ENCODE peak calls at places on chromosome 4, in nine cellular contexts. K, Y, R, O, U, T, P, Z and E are unnamed samples.

GRCh38 chr4:185358514-185359433 is 37.0 kb downstream of the LRP2BP start:
- DNase-seq in K (no peak), Y (no peak), R (no peak), O (peak), U (no peak), T (peak), P (peak), Z (no peak), E (peak)

GRCh38 chr4:68373513-68373912 is 23.6 kb upstream of the YTHDC1 start:
- DNase-seq in K (no peak), Y (peak), R (peak), O (no peak), U (no peak), T (peak), P (no peak), Z (no peak), E (peak)

GRCh38 chr4:6250235-6250983 is 19.2 kb upstream of the WFS1 start:
- DNase-seq in K (peak), Y (peak), R (peak), O (peak), U (peak), T (peak), P (peak), Z (peak), E (peak)

GRCh38 chr4:4386736-4387392 is at the start of gene NSG1:
- DNase-seq in K (no peak), Y (peak), R (no peak), O (no peak), U (no peak), T (no peak), P (no peak), Z (no peak), E (no peak)

GRCh38 chr4:139619644-139620043 is 46.0 kb upstream of the MGST2 start:
- DNase-seq in K (peak), Y (no peak), R (no peak), O (no peak), U (no peak), T (no peak), P (peak), Z (no peak), E (no peak)

GRCh38 chr4:30600246-30600645 is 119.9 kb upstream of the PCDH7 start:
- DNase-seq in K (peak), Y (no peak), R (no peak), O (no peak), U (no peak), T (no peak), P (no peak), Z (no peak), E (no peak)

GRCh38 chr4:182213024-182213423 is 30.2 kb upstream of the TENM3 start:
- DNase-seq in K (no peak), Y (no peak), R (no peak), O (no peak), U (no peak), T (no peak), P (no peak), Z (no peak), E (no peak)

GRCh38 chr4:72394264-72394663 is 174.8 kb downstream of the ADAMTS3 start:
- DNase-seq in K (peak), Y (no peak), R (no peak), O (no peak), U (no peak), T (no peak), P (no peak), Z (no peak), E (no peak)

GRCh38 chr4:2742823-2743517 is 13.2 kb downstream of the TNIP2 start:
- DNase-seq in K (no peak), Y (no peak), R (no peak), O (no peak), U (no peak), T (no peak), P (no peak), Z (no peak), E (no peak)

GRCh38 chr4:153947124-153947523 is 158.2 kb upstream of the SFRP2 start:
- DNase-seq in K (no peak), Y (no peak), R (no peak), O (no peak), U (no peak), T (no peak), P (no peak), Z (no peak), E (no peak)

GRCh38 chr4:181966084-181966483 is 277.1 kb upstream of the TENM3 start:
- DNase-seq in K (no peak), Y (no peak), R (peak), O (no peak), U (no peak), T (no peak), P (no peak), Z (no peak), E (no peak)

GRCh38 chr4:6071959-6072720 is 53.9 kb upstream of the C4orf50 start:
- DNase-seq in K (no peak), Y (no peak), R (peak), O (no peak), U (no peak), T (no peak), P (no peak), Z (no peak), E (no peak)

GRCh38 chr4:6230827-6231662 is 30.7 kb upstream of the JAKMIP1 start:
- DNase-seq in K (no peak), Y (no peak), R (no peak), O (no peak), U (no peak), T (no peak), P (no peak), Z (no peak), E (no peak)

GRCh38 chr4:122588453-122589238 is 32.2 kb downstream of the IL21 start:
- DNase-seq in K (peak), Y (no peak), R (no peak), O (no peak), U (no peak), T (no peak), P (no peak), Z (no peak), E (no peak)

GRCh38 chr4:109547394-109547793 is 12.7 kb upstream of the MCUB start:
- DNase-seq in K (no peak), Y (no peak), R (no peak), O (no peak), U (no peak), T (peak), P (no peak), Z (no peak), E (no peak)

GRCh38 chr4:170256807-170257206 is 167.1 kb upstream of the AADAT start:
- DNase-seq in K (no peak), Y (no peak), R (no peak), O (no peak), U (no peak), T (no peak), P (no peak), Z (no peak), E (no peak)

GRCh38 chr4:32251126-32251525 is 1531.0 kb downstream of the PCDH7 start:
- DNase-seq in K (no peak), Y (no peak), R (no peak), O (no peak), U (no peak), T (no peak), P (no peak), Z (no peak), E (no peak)

GRCh38 chr4:57443308-57444243 is 333.4 kb upstream of the IGFBP7 start:
- DNase-seq in K (no peak), Y (no peak), R (no peak), O (no peak), U (no peak), T (no peak), P (no peak), Z (no peak), E (no peak)

GRCh38 chr4:43277003-43277402 is 384.5 kb downstream of the GRXCR1 start:
- DNase-seq in K (no peak), Y (no peak), R (no peak), O (no peak), U (no peak), T (no peak), P (no peak), Z (no peak), E (no peak)

GRCh38 chr4:112702892-112703291 is 65.9 kb downstream of the LARP7 start:
- DNase-seq in K (no peak), Y (no peak), R (no peak), O (no peak), U (no peak), T (no peak), P (no peak), Z (no peak), E (no peak)

GRCh38 chr4:88804234-88804633 is 106.6 kb upstream of the NAP1L5 start:
- DNase-seq in K (no peak), Y (no peak), R (no peak), O (no peak), U (no peak), T (no peak), P (no peak), Z (no peak), E (no peak)

GRCh38 chr4:65502151-65502691 is 168.1 kb downstream of the EPHA5 start:
- DNase-seq in K (no peak), Y (no peak), R (no peak), O (no peak), U (no peak), T (peak), P (no peak), Z (no peak), E (no peak)

GRCh38 chr4:39978378-39978775 is 666 bp upstream of the PDS5A start:
- DNase-seq in K (no peak), Y (no peak), R (no peak), O (no peak), U (no peak), T (no peak), P (no peak), Z (no peak), E (no peak)

GRCh38 chr4:39975488-39976089 is 2.1 kb downstream of the PDS5A start:
- DNase-seq in K (peak), Y (no peak), R (no peak), O (no peak), U (no peak), T (no peak), P (no peak), Z (no peak), E (no peak)

GRCh38 chr4:39977489-39978377 is at the start of gene PDS5A:
- DNase-seq in K (peak), Y (peak), R (peak), O (peak), U (peak), T (peak), P (peak), Z (peak), E (peak)

GRCh38 chr4:39976141-39976944 is 1.4 kb downstream of the PDS5A start:
- DNase-seq in K (peak), Y (peak), R (peak), O (peak), U (no peak), T (peak), P (peak), Z (peak), E (peak)

GRCh38 chr4:39976945-39977488 is 694 bp downstream of the PDS5A start:
- DNase-seq in K (peak), Y (peak), R (no peak), O (no peak), U (no peak), T (peak), P (no peak), Z (no peak), E (no peak)
- TF ChIP-seq MAX in K (peak), Y (no peak), R (peak), O (no peak), U (no peak), T (no peak), P (peak), Z (no peak), E (no peak)

GRCh38 chr4:34417160-34417559 is 1827.2 kb downstream of the ARAP2 start:
- DNase-seq in K (no peak), Y (no peak), R (no peak), O (no peak), U (no peak), T (no peak), P (no peak), Z (no peak), E (no peak)
- TF ChIP-seq MAX in K (no peak), Y (no peak), R (no peak), O (no peak), U (no peak), T (no peak), P (no peak), Z (no peak), E (no peak)

DNA sequence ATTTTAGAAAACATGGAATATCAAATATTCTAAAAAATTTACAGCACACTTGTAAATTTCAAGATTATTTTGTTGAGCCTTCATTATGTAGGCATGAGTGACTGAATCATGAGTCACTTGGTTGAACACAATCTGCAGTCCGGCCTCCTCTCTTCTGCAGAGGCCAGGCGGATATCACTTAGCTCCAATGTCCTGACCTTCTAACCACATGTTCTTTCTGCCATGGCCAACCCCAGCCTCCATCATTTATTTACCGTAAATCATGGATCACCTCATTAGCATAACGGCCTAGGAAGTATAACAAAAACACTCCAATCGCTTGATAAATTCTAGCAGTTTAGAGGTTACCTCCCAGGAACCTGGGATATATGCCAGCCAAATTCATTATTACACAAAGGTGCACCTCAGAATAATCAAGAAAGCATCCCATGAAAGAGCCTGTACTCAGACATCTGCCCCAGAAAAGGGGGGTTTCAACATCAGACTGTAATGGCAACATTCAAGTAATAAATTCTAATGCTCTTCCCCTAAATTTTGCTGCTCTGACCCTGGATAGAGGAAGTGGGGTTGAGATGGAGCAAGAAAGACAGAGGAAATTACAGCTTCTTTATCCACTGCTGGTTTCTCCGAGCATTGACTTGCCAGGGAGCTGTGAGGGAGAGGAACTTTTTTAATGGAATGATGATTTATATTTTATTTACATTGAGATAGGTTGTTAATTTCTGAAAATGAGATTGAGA is 2153.6 kb upstream of the AGA start:
- DNase-seq in K (peak), Y (no peak), R (no peak), O (no peak), U (no peak), T (no peak), P (no peak), Z (peak), E (peak)
- TF ChIP-seq MAX in K (no peak), Y (no peak), R (peak), O (no peak), U (no peak), T (no peak), P (no peak), Z (no peak), E (no peak)

GRCh38 chr4:159296061-159296460 is 193.2 kb downstream of the RAPGEF2 start:
- DNase-seq in K (no peak), Y (no peak), R (no peak), O (no peak), U (no peak), T (peak), P (peak), Z (no peak), E (no peak)

GRCh38 chr4:159290321-159291030 is 187.6 kb downstream of the RAPGEF2 start:
- DNase-seq in K (no peak), Y (no peak), R (no peak), O (no peak), U (no peak), T (no peak), P (no peak), Z (no peak), E (no peak)

GRCh38 chr4:159291176-159291575 is 188.3 kb downstream of the RAPGEF2 start:
- DNase-seq in K (no peak), Y (no peak), R (no peak), O (no peak), U (no peak), T (no peak), P (no peak), Z (no peak), E (no peak)

GRCh38 chr4:159289682-159290081 is 186.8 kb downstream of the RAPGEF2 start:
- DNase-seq in K (no peak), Y (no peak), R (no peak), O (no peak), U (no peak), T (no peak), P (no peak), Z (no peak), E (no peak)

DNA sequence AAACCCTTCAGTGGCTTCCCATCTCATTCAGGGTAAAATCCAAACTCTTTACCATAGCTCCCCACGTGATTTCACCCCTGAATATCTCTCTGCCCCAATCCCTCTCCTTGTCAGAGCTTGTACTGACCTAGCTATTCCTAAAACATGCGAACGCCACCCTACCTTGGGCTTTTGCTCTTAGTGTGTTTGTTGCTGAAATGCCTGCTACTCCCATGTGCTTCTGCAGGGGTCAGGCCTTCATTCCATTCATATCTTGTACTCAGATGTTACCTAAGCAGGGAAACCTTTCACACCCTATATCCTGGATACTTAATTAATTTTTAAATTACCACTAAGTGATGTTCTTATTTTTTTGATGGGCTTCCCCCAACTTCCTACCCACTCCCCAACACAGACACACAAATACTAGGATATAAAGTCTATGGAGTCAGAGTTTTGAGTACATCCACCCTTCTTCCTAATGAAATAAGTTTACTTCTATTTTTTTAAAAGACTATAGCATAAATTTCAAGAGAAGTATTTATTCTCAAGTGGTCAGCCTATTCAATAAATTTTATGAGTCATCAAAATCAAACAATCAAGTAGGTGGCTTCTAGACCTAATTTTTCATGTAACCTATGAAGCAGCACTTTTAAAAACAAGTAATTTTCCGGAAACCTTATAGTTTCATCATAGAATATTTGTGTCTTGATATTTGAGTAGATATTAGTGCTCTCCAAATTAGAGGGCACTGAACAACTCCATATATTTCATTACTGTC is 189.4 kb downstream of the RAPGEF2 start:
- DNase-seq in K (no peak), Y (peak), R (no peak), O (no peak), U (no peak), T (no peak), P (no peak), Z (no peak), E (no peak)
- TF ChIP-seq MAX in K (no peak), Y (no peak), R (no peak), O (no peak), U (no peak), T (no peak), P (no peak), Z (no peak), E (no peak)